ENCODE peak calls at places on chromosomes 3 and 15, in four cellular contexts. R is T-cell, N is A549, A is T-helper 9 cell. H is an unnamed sample.
A peak's percentile ranks its signal among the peaks of the same experiment; 100 is the strongest.

GRCh38 chr3:158991146-158991705 is 189.4 kb downstream of the MFSD1 start:
- DNase-seq in N (no peak), A (no peak), R (no peak), H (no peak)

GRCh38 chr15:39549912-39550311 is 31.0 kb upstream of the THBS1 start:
- DNase-seq in N (no peak), R (no peak), A (no peak), H (peak; percentile 42)

GRCh38 chr3:37628711-37629301 is 232.9 kb upstream of the CTDSPL start:
- DNase-seq in N (no peak), A (no peak), R (no peak), H (no peak)

GRCh38 chr3:131397889-131398288 is 16.3 kb downstream of the NUDT16 start:
- DNase-seq in N (no peak), R (no peak), A (no peak), H (no peak)

GRCh38 chr3:149559989-149560388 is 85.5 kb downstream of the TM4SF4 start:
- DNase-seq in A (no peak), N (no peak), R (no peak), H (no peak)

GRCh38 chr3:184896336-184896735 is 84.4 kb downstream of the VPS8 start:
- DNase-seq in N (no peak), R (no peak), A (no peak), H (no peak)

GRCh38 chr15:71182522-71182921 is 67.3 kb downstream of the THSD4 start:
- DNase-seq in R (no peak), N (no peak), A (no peak), H (no peak)

GRCh38 chr3:159210336-159210735 is 408.5 kb downstream of the MFSD1 start:
- DNase-seq in A (no peak), N (no peak), R (no peak), H (no peak)

GRCh38 chr3:38644662-38645053 is 4.8 kb downstream of the SCN5A start:
- DNase-seq in A (no peak), R (no peak), N (no peak), H (peak; percentile 61)

GRCh38 chr15:65971741-65971995 is 102.4 kb downstream of the RAB11A start:
- DNase-seq in N (no peak), R (no peak), A (no peak), H (no peak)

GRCh38 chr3:49017978-49018706 is at the start of gene DALRD3:
- DNase-seq in A (peak; percentile 46), R (peak; percentile 34), N (peak; percentile 33), H (peak; percentile 61)

GRCh38 chr15:82986442-82986780 is 401 bp downstream of the RAMAC start:
- DNase-seq in A (no peak), R (peak; percentile 22), N (peak; percentile 60), H (no peak)

GRCh38 chr3:173988912-173989311 is 591.4 kb downstream of the NLGN1 start:
- DNase-seq in R (no peak), N (no peak), A (no peak), H (no peak)

GRCh38 chr3:176953106-176954080 is 243.9 kb downstream of the TBL1XR1 start:
- DNase-seq in N (no peak), R (no peak), A (no peak), H (peak; percentile 78)

GRCh38 chr3:38255627-38256026 is 10.0 kb upstream of the SLC22A13 start:
- DNase-seq in N (no peak), R (no peak), A (no peak), H (no peak)

GRCh38 chr3:141812091-141812490 is 48.9 kb downstream of the GRK7 start:
- DNase-seq in N (no peak), R (no peak), A (no peak), H (no peak)

GRCh38 chr3:49666592-49666991 is 7.6 kb upstream of the APEH start:
- DNase-seq in R (no peak), N (no peak), A (no peak), H (no peak)

GRCh38 chr15:44501768-44502366 is 35.1 kb upstream of the EIF3J start:
- DNase-seq in A (no peak), R (no peak), N (peak; percentile 29), H (no peak)

GRCh38 chr15:37789392-37789776 is 145.1 kb upstream of the TMCO5A start:
- DNase-seq in N (no peak), A (no peak), R (no peak), H (no peak)

GRCh38 chr3:50610181-50610971 is 1.2 kb downstream of the CISH start:
- DNase-seq in A (no peak), R (no peak), N (no peak), H (peak; percentile 22)

GRCh38 chr15:79283252-79284048 is 928 bp downstream of the ANKRD34C start:
- DNase-seq in A (peak; percentile 3), R (no peak), N (peak; percentile 42), H (peak; percentile 35)

GRCh38 chr15:32869814-32870213 is 152.0 kb downstream of the GREM1 start:
- DNase-seq in A (no peak), R (no peak), N (no peak), H (no peak)

GRCh38 chr3:196694202-196694638 is 17.8 kb downstream of the CEP19 start:
- DNase-seq in N (peak; percentile 19), R (no peak), A (no peak), H (no peak)

GRCh38 chr15:74238984-74239645 is 3.0 kb downstream of the CCDC33 start:
- DNase-seq in N (no peak), R (no peak), A (no peak), H (no peak)

GRCh38 chr15:92629276-92629974 is 26.1 kb downstream of the FAM174B start:
- DNase-seq in A (no peak), R (no peak), N (no peak), H (no peak)

GRCh38 chr3:29153811-29154210 is 127.1 kb upstream of the RBMS3 start:
- DNase-seq in R (no peak), N (no peak), A (no peak), H (no peak)

GRCh38 chr15:29693225-29693624 is 129.0 kb downstream of the TJP1 start:
- DNase-seq in A (no peak), R (no peak), N (no peak), H (no peak)

GRCh38 chr15:48865387-48866079 is 12.4 kb upstream of the EID1 start:
- DNase-seq in A (no peak), R (no peak), N (no peak), H (no peak)

GRCh38 chr15:26864664-26865191 is 2.1 kb upstream of the GABRA5 start:
- DNase-seq in R (no peak), N (peak; percentile 74), A (no peak), H (no peak)

GRCh38 chr3:52774066-52774713 is 3.2 kb upstream of the ITIH1 start:
- DNase-seq in N (no peak), R (no peak), A (no peak), H (no peak)

GRCh38 chr15:40063563-40064011 is 24.6 kb upstream of the SRP14 start:
- DNase-seq in R (no peak), A (no peak), N (no peak), H (no peak)

GRCh38 chr3:45446706-45447105 is 58.3 kb downstream of the LARS2 start:
- DNase-seq in R (no peak), A (no peak), N (no peak), H (no peak)

GRCh38 chr15:100781961-100782525 is 97.6 kb upstream of the ALDH1A3 start:
- DNase-seq in R (no peak), A (no peak), N (no peak), H (no peak)

GRCh38 chr3:126543457-126544090 is 15.2 kb downstream of the C3orf22 start:
- DNase-seq in A (no peak), N (no peak), R (no peak), H (no peak)

GRCh38 chr15:67048281-67049279 is 16.8 kb upstream of the SMAD3 start:
- DNase-seq in R (no peak), A (no peak), N (peak; percentile 87), H (peak; percentile 22)

H was measured in left ventricle myocardium inferior.